ENCODE peak calls at places on chromosomes 1 and 21, in four cellular contexts. One of them, this sample, is unnamed.
A peak's percentile ranks its signal among the peaks of the same experiment; 100 is the strongest.

GRCh38 chr1:78437941-78438340 is 52.8 kb upstream of the PTGFR start:
- DNase-seq in K562: no peak
- DNase-seq in ovary: no peak
- DNase-seq in NB4: no peak
- DNase-seq in this sample: no peak

GRCh38 chr1:182357913-182358312 is 33.7 kb downstream of the GLUL start:
- DNase-seq in K562: no peak
- DNase-seq in ovary: no peak
- DNase-seq in NB4: no peak
- DNase-seq in this sample: no peak

GRCh38 chr1:113747376-113747775 is 11.9 kb downstream of the PHTF1 start:
- DNase-seq in K562: no peak
- DNase-seq in ovary: no peak
- DNase-seq in NB4: no peak
- DNase-seq in this sample: no peak

GRCh38 chr1:9573723-9574122 is 15.0 kb upstream of the TMEM201 start:
- DNase-seq in K562: no peak
- DNase-seq in ovary: no peak
- DNase-seq in NB4: peak; percentile 34
- DNase-seq in this sample: no peak

GRCh38 chr1:82162526-82163420 is 362.0 kb downstream of the ADGRL2 start:
- DNase-seq in K562: no peak
- DNase-seq in ovary: no peak
- DNase-seq in NB4: no peak
- DNase-seq in this sample: no peak

GRCh38 chr1:1422465-1423244 is 1.6 kb upstream of the ANKRD65 start:
- DNase-seq in K562: peak; percentile 78
- DNase-seq in ovary: no peak
- DNase-seq in NB4: peak; percentile 63
- DNase-seq in this sample: no peak

GRCh38 chr1:53176452-53177344 is 19.9 kb upstream of the CPT2 start:
- DNase-seq in K562: no peak
- DNase-seq in ovary: peak; percentile 44
- DNase-seq in NB4: no peak
- DNase-seq in this sample: no peak

GRCh38 chr21:41231060-41231459 is 63.1 kb downstream of the BACE2 start:
- DNase-seq in K562: no peak
- DNase-seq in ovary: no peak
- DNase-seq in NB4: no peak
- DNase-seq in this sample: no peak

GRCh38 chr1:239434181-239434580 is 47.8 kb downstream of the CHRM3 start:
- DNase-seq in K562: no peak
- DNase-seq in ovary: no peak
- DNase-seq in NB4: no peak
- DNase-seq in this sample: no peak

GRCh38 chr21:35026617-35027557 is 22.2 kb downstream of the RUNX1 start:
- DNase-seq in K562: peak; percentile 99
- DNase-seq in ovary: no peak
- DNase-seq in NB4: peak; percentile 98
- DNase-seq in this sample: peak; percentile 21

GRCh38 chr21:21309510-21309909 is 311.3 kb downstream of the NCAM2 start:
- DNase-seq in K562: no peak
- DNase-seq in ovary: no peak
- DNase-seq in NB4: no peak
- DNase-seq in this sample: no peak

GRCh38 chr1:214700381-214700780 is 97.4 kb downstream of the CENPF start:
- DNase-seq in K562: no peak
- DNase-seq in ovary: no peak
- DNase-seq in NB4: no peak
- DNase-seq in this sample: no peak

GRCh38 chr21:21203822-21204339 is 205.7 kb downstream of the NCAM2 start:
- DNase-seq in K562: no peak
- DNase-seq in ovary: no peak
- DNase-seq in NB4: no peak
- DNase-seq in this sample: no peak

GRCh38 chr1:114286179-114286578 is 132.5 kb upstream of the SYT6 start:
- DNase-seq in K562: no peak
- DNase-seq in ovary: no peak
- DNase-seq in NB4: no peak
- DNase-seq in this sample: no peak

GRCh38 chr1:119323216-119323982 is 45.2 kb upstream of the HAO2 start:
- DNase-seq in K562: no peak
- DNase-seq in ovary: no peak
- DNase-seq in NB4: peak; percentile 40
- DNase-seq in this sample: no peak

GRCh38 chr1:119318466-119319309 is 49.9 kb upstream of the HAO2 start:
- DNase-seq in K562: no peak
- DNase-seq in ovary: no peak
- DNase-seq in NB4: no peak
- DNase-seq in this sample: no peak

GRCh38 chr1:119320100-119320499 is 48.5 kb upstream of the HAO2 start:
- DNase-seq in K562: no peak
- DNase-seq in ovary: no peak
- DNase-seq in NB4: no peak
- DNase-seq in this sample: no peak

GRCh38 chr1:119324198-119324597 is 44.4 kb upstream of the HAO2 start:
- DNase-seq in K562: no peak
- DNase-seq in ovary: no peak
- DNase-seq in NB4: no peak
- DNase-seq in this sample: no peak

GRCh38 chr1:119321661-119322419 is 46.7 kb upstream of the HAO2 start:
- DNase-seq in K562: no peak
- DNase-seq in ovary: no peak
- DNase-seq in NB4: no peak
- DNase-seq in this sample: no peak
- TF ChIP-seq POLR2A in K562: no peak
- TF ChIP-seq POLR2A in ovary: no peak
- TF ChIP-seq POLR2A in NB4: no peak
- TF ChIP-seq POLR2A in this sample: no peak

DNA sequence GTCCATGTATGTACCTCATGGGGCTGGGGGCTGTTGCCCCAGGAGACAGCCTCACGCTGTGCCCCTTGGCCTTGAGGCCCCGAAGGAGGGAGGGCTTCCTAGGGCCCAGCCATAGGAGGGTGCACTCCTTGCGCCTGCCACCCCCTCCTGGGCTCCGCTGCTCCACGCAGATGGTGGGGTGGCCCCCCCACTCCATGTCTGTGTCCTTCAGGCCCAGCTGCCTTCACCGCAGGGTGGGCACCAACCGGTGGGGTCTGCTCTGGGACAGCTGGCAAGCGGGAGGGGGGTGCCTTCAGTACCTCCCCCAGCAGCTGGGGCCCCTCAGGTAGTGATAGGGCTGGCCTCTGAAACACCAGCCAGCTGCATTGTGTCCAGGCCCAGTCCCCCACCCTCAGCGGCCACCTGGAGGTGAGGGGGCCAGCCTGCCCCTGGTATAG is 309 bp downstream of the GJC2 start:
- DNase-seq in K562: no peak
- DNase-seq in ovary: peak; percentile 61
- DNase-seq in NB4: no peak
- DNase-seq in this sample: no peak
- TF ChIP-seq POLR2A in K562: no peak
- TF ChIP-seq POLR2A in ovary: no peak
- TF ChIP-seq POLR2A in NB4: no peak
- TF ChIP-seq POLR2A in this sample: no peak

DNA sequence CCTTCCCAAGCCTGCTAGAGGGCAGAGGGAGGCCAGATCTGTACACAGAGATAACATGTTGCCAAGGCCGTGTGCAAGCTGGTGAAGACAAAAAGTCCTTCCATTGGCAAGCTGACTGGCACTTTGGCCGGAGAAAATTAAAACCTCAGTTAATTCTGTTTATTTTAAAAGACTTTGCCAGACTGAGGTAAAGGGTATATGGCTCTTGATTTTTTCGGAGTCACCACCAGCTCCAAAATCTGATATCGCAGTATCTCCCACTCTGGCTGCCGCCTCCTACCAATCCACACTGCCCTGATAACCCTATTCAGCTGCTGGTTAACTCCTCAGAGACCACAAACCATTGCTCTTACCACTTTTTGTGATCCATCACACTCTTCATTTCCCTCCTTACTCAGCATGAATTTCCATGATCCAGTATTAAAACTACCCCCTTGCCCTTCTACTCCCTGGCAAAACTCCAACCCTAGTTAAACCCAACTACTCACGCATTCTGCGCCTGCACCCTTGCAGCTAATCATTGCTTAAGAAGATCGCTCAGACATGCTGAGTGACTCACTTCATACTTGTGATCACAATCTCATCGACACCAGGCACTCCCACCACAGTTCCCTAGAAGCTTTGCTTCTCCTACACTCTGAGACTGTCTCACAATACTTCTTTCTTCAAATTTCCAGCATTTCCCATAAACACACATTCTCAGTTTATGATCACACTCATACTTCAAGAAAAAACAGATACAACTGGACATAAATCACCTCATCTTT is 5.8 kb upstream of the PPP1R15B start:
- DNase-seq in K562: peak; percentile 84
- DNase-seq in ovary: no peak
- DNase-seq in NB4: peak; percentile 92
- DNase-seq in this sample: peak; percentile 67
- TF ChIP-seq POLR2A in K562: no peak
- TF ChIP-seq POLR2A in ovary: no peak
- TF ChIP-seq POLR2A in NB4: no peak
- TF ChIP-seq POLR2A in this sample: no peak

GRCh38 chr1:37474051-37474696 is at the start of gene ZC3H12A:
- DNase-seq in K562: peak; percentile 96
- DNase-seq in ovary: peak; percentile 91
- DNase-seq in NB4: peak; percentile 93
- DNase-seq in this sample: peak; percentile 88

GRCh38 chr1:37473431-37474050 is 839 bp upstream of the ZC3H12A start:
- DNase-seq in K562: peak; percentile 75
- DNase-seq in ovary: no peak
- DNase-seq in NB4: no peak
- DNase-seq in this sample: no peak

GRCh38 chr1:37475380-37476086 is 1.2 kb downstream of the ZC3H12A start:
- DNase-seq in K562: peak; percentile 47
- DNase-seq in ovary: no peak
- DNase-seq in NB4: peak; percentile 39
- DNase-seq in this sample: no peak

GRCh38 chr1:37476087-37476452 is 1.7 kb downstream of the ZC3H12A start:
- DNase-seq in K562: no peak
- DNase-seq in ovary: no peak
- DNase-seq in NB4: no peak
- DNase-seq in this sample: no peak

GRCh38 chr1:37474697-37475379 is 458 bp downstream of the ZC3H12A start:
- DNase-seq in K562: peak; percentile 53
- DNase-seq in ovary: peak; percentile 47
- DNase-seq in NB4: no peak
- DNase-seq in this sample: peak; percentile 42
- TF ChIP-seq POLR2A in K562: peak; percentile 68
- TF ChIP-seq POLR2A in ovary: no peak
- TF ChIP-seq POLR2A in NB4: no peak
- TF ChIP-seq POLR2A in this sample: no peak

GRCh38 chr1:67686272-67687197 is 1.5 kb downstream of the GADD45A start:
- DNase-seq in K562: peak; percentile 94
- DNase-seq in ovary: peak; percentile 60
- DNase-seq in NB4: peak; percentile 93
- DNase-seq in this sample: peak; percentile 77
- TF ChIP-seq POLR2A in K562: peak; percentile 86
- TF ChIP-seq POLR2A in ovary: peak; percentile 13
- TF ChIP-seq POLR2A in NB4: no peak
- TF ChIP-seq POLR2A in this sample: peak; percentile 60

GRCh38 chr1:12051361-12051760 is 11.7 kb upstream of the TNFRSF8 start:
- DNase-seq in K562: no peak
- DNase-seq in ovary: no peak
- DNase-seq in NB4: no peak
- DNase-seq in this sample: no peak

GRCh38 chr1:12046749-12047119 is 16.4 kb upstream of the TNFRSF8 start:
- DNase-seq in K562: no peak
- DNase-seq in ovary: no peak
- DNase-seq in NB4: no peak
- DNase-seq in this sample: no peak

GRCh38 chr1:12049625-12050024 is 13.5 kb upstream of the TNFRSF8 start:
- DNase-seq in K562: no peak
- DNase-seq in ovary: no peak
- DNase-seq in NB4: no peak
- DNase-seq in this sample: no peak

GRCh38 chr1:12048376-12048775 is 14.7 kb upstream of the TNFRSF8 start:
- DNase-seq in K562: no peak
- DNase-seq in ovary: no peak
- DNase-seq in NB4: no peak
- DNase-seq in this sample: no peak

DNA sequence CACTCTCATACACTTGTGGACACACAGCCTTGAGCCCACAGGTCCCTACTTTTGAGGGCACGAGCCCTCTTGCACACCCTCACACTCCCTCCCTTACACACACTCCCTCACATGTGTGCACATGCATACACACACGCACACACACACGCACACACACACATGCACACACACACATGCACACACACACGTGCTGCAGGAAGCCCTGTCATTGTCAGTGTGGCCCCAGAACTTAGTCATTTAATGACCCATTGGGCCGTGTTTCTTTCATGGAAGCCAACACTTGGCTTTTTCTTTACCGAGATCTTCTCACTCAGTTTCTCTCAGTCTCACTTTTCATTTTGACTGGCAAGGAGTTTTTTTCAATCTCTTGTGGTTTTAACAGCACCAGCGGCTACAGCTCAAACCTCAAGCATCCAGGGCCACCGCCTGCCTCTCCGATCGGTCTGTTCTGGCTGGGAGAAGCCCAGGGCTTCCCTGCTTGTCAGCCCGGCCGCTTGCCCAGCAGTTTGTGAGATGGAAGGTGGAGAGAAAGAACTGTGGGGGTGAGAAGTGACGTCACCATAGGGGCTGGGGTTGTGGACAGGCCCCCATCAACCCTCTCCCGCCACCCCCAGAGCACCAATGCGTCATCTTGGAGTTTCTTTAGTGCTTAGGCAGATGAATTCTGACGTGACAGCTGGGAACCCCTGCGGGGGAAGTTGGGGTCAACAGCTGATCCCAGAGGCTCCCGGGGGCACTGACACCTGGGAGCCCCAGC is 15.8 kb upstream of the TNFRSF8 start:
- DNase-seq in K562: no peak
- DNase-seq in ovary: no peak
- DNase-seq in NB4: no peak
- DNase-seq in this sample: no peak
- TF ChIP-seq POLR2A in K562: no peak
- TF ChIP-seq POLR2A in ovary: no peak
- TF ChIP-seq POLR2A in NB4: no peak
- TF ChIP-seq POLR2A in this sample: no peak

GRCh38 chr1:109075531-109076490 is at the start of gene TAF13:
- DNase-seq in K562: peak; percentile 98
- DNase-seq in ovary: peak; percentile 93
- DNase-seq in NB4: peak; percentile 95
- DNase-seq in this sample: peak; percentile 93
- TF ChIP-seq POLR2A in K562: peak; percentile 98
- TF ChIP-seq POLR2A in ovary: peak; percentile 92
- TF ChIP-seq POLR2A in NB4: peak; percentile 78
- TF ChIP-seq POLR2A in this sample: peak; percentile 94

This sample was measured in thyroid gland.